ENCODE peak calls at places on chromosomes 4 and X, in five cellular contexts. One of them, this sample, is unnamed.

GRCh38 chr4:22942920-22943559 is 250.3 kb downstream of the GBA3 start:
- DNase-seq in psoas muscle: no peak
- DNase-seq in tibial nerve: no peak
- DNase-seq in OCI-LY7: no peak
- DNase-seq in heart right ventricle: no peak
- DNase-seq in this sample: no peak

GRCh38 chr4:15612136-15612535 is 43.0 kb downstream of the FBXL5 start:
- DNase-seq in tibial nerve: no peak
- DNase-seq in OCI-LY7: no peak
- DNase-seq in psoas muscle: no peak
- DNase-seq in heart right ventricle: no peak
- DNase-seq in this sample: no peak

GRCh38 chr4:128942547-128942946 is 133.0 kb downstream of the JADE1 start:
- DNase-seq in psoas muscle: no peak
- DNase-seq in tibial nerve: no peak
- DNase-seq in OCI-LY7: no peak
- DNase-seq in heart right ventricle: no peak
- DNase-seq in this sample: no peak

GRCh38 chr4:124640037-124640730 is 72.3 kb downstream of the ANKRD50 start:
- DNase-seq in psoas muscle: no peak
- DNase-seq in tibial nerve: no peak
- DNase-seq in OCI-LY7: no peak
- DNase-seq in heart right ventricle: no peak
- DNase-seq in this sample: peak; percentile 59

GRCh38 chr4:140004580-140005314 is 149.2 kb downstream of the MAML3 start:
- DNase-seq in psoas muscle: peak; percentile 78
- DNase-seq in heart right ventricle: peak; percentile 46
- DNase-seq in OCI-LY7: no peak
- DNase-seq in tibial nerve: no peak
- DNase-seq in this sample: peak; percentile 36

GRCh38 chrX:3262906-3263305 is 83.5 kb downstream of the MXRA5 start:
- DNase-seq in tibial nerve: peak; percentile 5
- DNase-seq in OCI-LY7: no peak
- DNase-seq in heart right ventricle: no peak
- DNase-seq in psoas muscle: no peak
- DNase-seq in this sample: no peak

GRCh38 chrX:72123471-72124185 is 8.1 kb downstream of the RTL5 start:
- DNase-seq in OCI-LY7: no peak
- DNase-seq in psoas muscle: peak; percentile 63
- DNase-seq in heart right ventricle: peak; percentile 77
- DNase-seq in tibial nerve: peak; percentile 20
- DNase-seq in this sample: no peak

GRCh38 chr4:155377281-155377680 is 516 bp upstream of the MAP9 start:
- DNase-seq in OCI-LY7: no peak
- DNase-seq in tibial nerve: no peak
- DNase-seq in psoas muscle: no peak
- DNase-seq in heart right ventricle: no peak
- DNase-seq in this sample: no peak

GRCh38 chrX:124405868-124406267 is 59.5 kb downstream of the SH2D1A start:
- DNase-seq in OCI-LY7: no peak
- DNase-seq in tibial nerve: no peak
- DNase-seq in heart right ventricle: no peak
- DNase-seq in psoas muscle: no peak
- DNase-seq in this sample: no peak

GRCh38 chrX:1242901-1243402 is 25.7 kb upstream of the CSF2RA start:
- DNase-seq in heart right ventricle: no peak
- DNase-seq in tibial nerve: no peak
- DNase-seq in psoas muscle: no peak
- DNase-seq in OCI-LY7: no peak
- DNase-seq in this sample: no peak

GRCh38 chr4:54568184-54568583 is 89.6 kb upstream of the KIT start:
- DNase-seq in psoas muscle: no peak
- DNase-seq in heart right ventricle: no peak
- DNase-seq in OCI-LY7: no peak
- DNase-seq in tibial nerve: no peak
- DNase-seq in this sample: no peak

GRCh38 chr4:143618811-143619210 is 81.7 kb downstream of the FREM3 start:
- DNase-seq in OCI-LY7: no peak
- DNase-seq in tibial nerve: no peak
- DNase-seq in heart right ventricle: no peak
- DNase-seq in psoas muscle: no peak
- DNase-seq in this sample: no peak

GRCh38 chrX:133053854-133054565 is 42.9 kb downstream of the USP26 start:
- DNase-seq in heart right ventricle: no peak
- DNase-seq in OCI-LY7: no peak
- DNase-seq in tibial nerve: no peak
- DNase-seq in psoas muscle: no peak
- DNase-seq in this sample: no peak

GRCh38 chrX:135497736-135498135 is 22.7 kb upstream of the INTS6L start:
- DNase-seq in tibial nerve: no peak
- DNase-seq in OCI-LY7: no peak
- DNase-seq in psoas muscle: no peak
- DNase-seq in heart right ventricle: no peak
- DNase-seq in this sample: no peak

GRCh38 chrX:14872355-14872754 is 514 bp downstream of the FANCB start:
- DNase-seq in OCI-LY7: peak; percentile 29
- DNase-seq in psoas muscle: no peak
- DNase-seq in heart right ventricle: no peak
- DNase-seq in tibial nerve: no peak
- DNase-seq in this sample: no peak

GRCh38 chrX:40166582-40166981 is 68.8 kb upstream of the BCOR start:
- DNase-seq in OCI-LY7: peak; percentile 80
- DNase-seq in tibial nerve: no peak
- DNase-seq in heart right ventricle: no peak
- DNase-seq in psoas muscle: peak; percentile 56
- DNase-seq in this sample: no peak
- H3K27ac ChIP-seq in OCI-LY7: peak overlapping the region; percentile 100
- H3K27ac ChIP-seq in tibial nerve: no peak overlapping the region
- H3K27ac ChIP-seq in heart right ventricle: no peak overlapping the region
- H3K27ac ChIP-seq in psoas muscle: no peak overlapping the region
- H3K27ac ChIP-seq in this sample: no peak overlapping the region

DNA sequence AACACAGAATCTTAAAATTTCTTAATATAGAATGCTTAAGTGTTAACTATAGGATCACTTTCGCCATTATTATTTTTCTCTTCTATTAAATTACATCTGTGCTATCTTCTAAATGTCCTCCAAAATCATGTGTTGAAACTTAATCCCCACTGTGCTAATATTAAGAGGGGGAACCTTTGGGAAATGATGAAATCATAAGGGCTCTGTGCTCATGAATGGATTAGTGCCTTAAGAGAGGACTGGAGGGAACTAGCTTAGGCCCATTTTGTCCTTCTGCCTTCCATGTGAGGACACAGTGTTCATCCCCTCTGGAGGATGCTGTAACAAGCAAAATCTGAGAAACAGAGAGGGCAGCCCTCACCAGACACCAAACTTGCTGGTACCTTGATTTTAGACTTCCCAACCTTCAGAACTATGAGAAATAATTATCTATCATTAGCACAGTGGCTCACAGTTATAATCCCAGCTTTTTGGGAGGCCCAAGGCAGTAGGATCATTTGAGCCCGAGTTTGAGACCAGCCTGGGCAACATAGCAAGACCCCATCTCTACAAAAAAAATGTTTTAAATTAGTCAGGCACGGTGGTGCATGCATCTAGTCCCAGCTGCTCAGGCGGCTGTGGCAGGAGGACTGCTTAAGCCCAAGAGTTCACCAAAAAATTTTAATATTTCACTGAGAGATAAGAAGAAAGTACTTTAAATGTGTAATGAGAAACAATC is 26.3 kb downstream of the KLHL8 start:
- DNase-seq in psoas muscle: no peak
- DNase-seq in heart right ventricle: no peak
- DNase-seq in OCI-LY7: no peak
- DNase-seq in tibial nerve: no peak
- DNase-seq in this sample: no peak
- H3K4me1 ChIP-seq in psoas muscle: peaks cover 25% of the 10 kb centered on the region
- H3K4me1 ChIP-seq in heart right ventricle: no peaks in the 10 kb centered on the region
- H3K4me1 ChIP-seq in OCI-LY7: no peaks in the 10 kb centered on the region
- H3K4me1 ChIP-seq in tibial nerve: no peaks in the 10 kb centered on the region
- H3K4me1 ChIP-seq in this sample: peaks cover 5% of the 10 kb centered on the region

DNA sequence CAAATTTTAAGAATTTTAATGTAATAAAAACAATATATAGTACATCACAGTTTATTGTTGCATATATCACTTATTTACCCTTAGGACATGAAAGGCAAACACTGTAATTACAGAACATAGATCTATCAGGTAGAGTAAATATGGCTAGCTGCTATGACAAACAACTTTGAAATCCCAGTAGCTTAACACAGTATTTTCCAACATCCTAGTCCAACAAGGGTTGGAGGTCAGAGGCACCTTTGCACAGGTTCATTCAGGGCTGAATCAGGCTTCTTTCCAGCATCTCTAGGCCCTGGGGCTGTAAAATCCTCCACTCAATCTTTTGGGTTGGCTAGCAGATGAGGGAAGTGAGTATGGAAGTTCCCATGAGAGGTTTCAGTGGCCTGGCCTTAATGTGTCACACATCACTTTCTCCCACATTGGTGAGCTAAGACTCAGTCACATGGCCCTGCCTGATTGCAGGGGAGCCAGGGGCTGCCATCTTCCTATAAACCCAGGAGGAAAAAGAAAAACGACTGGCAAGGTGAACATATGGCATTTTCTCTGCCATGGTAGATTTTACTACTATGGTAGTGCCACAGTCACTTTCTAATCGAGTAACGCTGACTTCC is 32.9 kb downstream of the HERC6 start:
- DNase-seq in tibial nerve: no peak
- DNase-seq in psoas muscle: no peak
- DNase-seq in OCI-LY7: no peak
- DNase-seq in heart right ventricle: no peak
- DNase-seq in this sample: no peak
- H3K27ac ChIP-seq in tibial nerve: no peak overlapping the region
- H3K27ac ChIP-seq in psoas muscle: no peak overlapping the region
- H3K27ac ChIP-seq in OCI-LY7: no peak overlapping the region
- H3K27ac ChIP-seq in heart right ventricle: no peak overlapping the region
- H3K27ac ChIP-seq in this sample: no peak overlapping the region

DNA sequence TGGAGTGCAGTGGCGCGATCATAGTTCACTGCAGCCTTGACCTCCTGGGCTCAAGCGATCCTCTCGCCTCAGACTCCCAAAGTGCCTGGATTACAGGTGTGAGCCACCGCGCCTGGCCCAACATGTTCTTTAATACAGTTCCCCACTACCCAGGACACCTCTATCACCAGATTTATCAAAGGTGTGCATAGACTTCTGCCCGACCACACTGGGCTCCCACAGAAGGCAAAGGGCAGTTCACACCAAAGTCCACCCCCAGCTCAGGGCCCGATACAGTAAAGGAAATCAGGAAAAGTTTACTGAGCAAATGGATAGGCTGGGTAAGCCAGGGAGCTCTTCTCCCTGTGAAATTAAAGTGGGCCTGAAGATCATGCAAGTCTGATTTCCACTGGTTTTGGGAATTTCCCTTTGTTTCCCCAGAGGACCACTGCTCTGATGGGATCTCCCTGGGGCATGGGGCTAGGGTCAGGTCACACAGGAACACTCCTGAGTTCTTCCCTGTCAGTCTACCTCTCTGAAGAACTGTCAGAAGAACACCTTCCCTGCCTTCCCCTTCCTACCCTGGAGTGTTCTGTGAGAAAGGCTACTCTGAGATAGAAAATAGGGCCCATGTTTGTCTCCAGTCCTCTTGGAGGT is 17.7 kb upstream of the PIM2 start:
- DNase-seq in psoas muscle: no peak
- DNase-seq in heart right ventricle: no peak
- DNase-seq in tibial nerve: no peak
- DNase-seq in OCI-LY7: no peak
- DNase-seq in this sample: no peak
- H3K4me1 ChIP-seq in psoas muscle: peaks cover 6% of the 10 kb centered on the region
- H3K4me1 ChIP-seq in heart right ventricle: peaks cover 36% of the 10 kb centered on the region
- H3K4me1 ChIP-seq in tibial nerve: peaks cover 11% of the 10 kb centered on the region
- H3K4me1 ChIP-seq in OCI-LY7: peaks cover 82% of the 10 kb centered on the region
- H3K4me1 ChIP-seq in this sample: no peaks in the 10 kb centered on the region

GRCh38 chr4:74111576-74111975 is 12.6 kb upstream of the CXCL2 start:
- DNase-seq in psoas muscle: no peak
- DNase-seq in OCI-LY7: no peak
- DNase-seq in heart right ventricle: no peak
- DNase-seq in tibial nerve: no peak
- DNase-seq in this sample: no peak
- H3K27ac ChIP-seq in psoas muscle: peak overlapping the region; percentile 19
- H3K27ac ChIP-seq in OCI-LY7: no peak overlapping the region
- H3K27ac ChIP-seq in heart right ventricle: peak overlapping the region; percentile 64
- H3K27ac ChIP-seq in tibial nerve: no peak overlapping the region
- H3K27ac ChIP-seq in this sample: no peak overlapping the region

GRCh38 chrX:108945883-108946523 is 209.6 kb upstream of the IRS4 start:
- DNase-seq in psoas muscle: no peak
- DNase-seq in tibial nerve: no peak
- DNase-seq in heart right ventricle: no peak
- DNase-seq in OCI-LY7: no peak
- DNase-seq in this sample: no peak
- H3K4me1 ChIP-seq in psoas muscle: no peaks in the 10 kb centered on the region
- H3K4me1 ChIP-seq in tibial nerve: no peaks in the 10 kb centered on the region
- H3K4me1 ChIP-seq in heart right ventricle: no peaks in the 10 kb centered on the region
- H3K4me1 ChIP-seq in OCI-LY7: no peaks in the 10 kb centered on the region
- H3K4me1 ChIP-seq in this sample: no peaks in the 10 kb centered on the region

DNA sequence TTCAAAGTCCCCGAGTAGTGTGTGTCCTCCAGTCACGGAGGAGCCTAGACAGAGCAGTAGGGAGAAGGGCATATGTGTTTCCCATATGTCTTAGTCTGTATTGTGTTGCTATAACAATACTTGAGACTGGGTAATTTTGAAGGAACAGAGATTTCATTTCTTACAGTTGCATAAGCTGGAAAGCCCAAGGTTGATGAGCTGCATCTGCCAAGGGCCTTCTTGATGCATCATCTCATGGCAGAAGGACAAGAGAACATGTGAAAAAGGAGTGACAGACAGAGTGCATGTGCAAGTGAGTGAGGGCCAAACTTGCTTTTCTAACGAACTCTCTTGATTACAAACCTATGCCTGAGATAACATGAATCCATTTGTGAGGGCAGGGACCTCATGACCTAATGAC is 243.4 kb downstream of the ARHGAP10 start:
- DNase-seq in heart right ventricle: no peak
- DNase-seq in psoas muscle: no peak
- DNase-seq in OCI-LY7: no peak
- DNase-seq in tibial nerve: no peak
- DNase-seq in this sample: no peak
- H3K27ac ChIP-seq in heart right ventricle: no peak overlapping the region
- H3K27ac ChIP-seq in psoas muscle: peak overlapping the region; percentile 72
- H3K27ac ChIP-seq in OCI-LY7: no peak overlapping the region
- H3K27ac ChIP-seq in tibial nerve: no peak overlapping the region
- H3K27ac ChIP-seq in this sample: no peak overlapping the region

GRCh38 chr4:142278171-142278570 is 567.9 kb downstream of the INPP4B start:
- DNase-seq in psoas muscle: no peak
- DNase-seq in heart right ventricle: no peak
- DNase-seq in tibial nerve: no peak
- DNase-seq in OCI-LY7: no peak
- DNase-seq in this sample: no peak
- H3K4me1 ChIP-seq in psoas muscle: no peaks in the 10 kb centered on the region
- H3K4me1 ChIP-seq in heart right ventricle: no peaks in the 10 kb centered on the region
- H3K4me1 ChIP-seq in tibial nerve: no peaks in the 10 kb centered on the region
- H3K4me1 ChIP-seq in OCI-LY7: no peaks in the 10 kb centered on the region
- H3K4me1 ChIP-seq in this sample: no peaks in the 10 kb centered on the region

GRCh38 chr4:67915400-67915966 is 31.7 kb upstream of the TMPRSS11D start:
- DNase-seq in OCI-LY7: no peak
- DNase-seq in heart right ventricle: no peak
- DNase-seq in psoas muscle: no peak
- DNase-seq in tibial nerve: no peak
- DNase-seq in this sample: no peak
- H3K27ac ChIP-seq in OCI-LY7: no peak overlapping the region
- H3K27ac ChIP-seq in heart right ventricle: no peak overlapping the region
- H3K27ac ChIP-seq in psoas muscle: no peak overlapping the region
- H3K27ac ChIP-seq in tibial nerve: no peak overlapping the region
- H3K27ac ChIP-seq in this sample: no peak overlapping the region